ENCODE peak calls at places on chromosomes 6 and 20, in nine cellular contexts. Z is foreskin keratinocyte; X is hepatocyte; F is adrenal gland; K is GM23248; V is body of pancreas; Q is IMR-90; L is astrocyte; M is naive thymus-derived CD4-positive, alpha-beta T cell. E is an unnamed sample.

GRCh38 chr20:8749101-8749500 is 319.8 kb upstream of the PLCB4 start:
- DNase-seq in Z (no peak), X (no peak), F (no peak), K (peak; percentile 26), V (no peak), Q (peak; percentile 21), L (peak; percentile 75), M (no peak), E (no peak)

GRCh38 chr6:80465513-80465912 is 359.0 kb downstream of the BCKDHB start:
- DNase-seq in Z (no peak), X (no peak), F (no peak), K (no peak), V (no peak), Q (peak; percentile 36), L (no peak), M (no peak), E (no peak)

GRCh38 chr20:38434310-38434741 is 802 bp downstream of the SNHG17 start:
- DNase-seq in Z (no peak), X (peak; percentile 45), F (no peak), K (peak; percentile 63), V (peak; percentile 26), Q (peak; percentile 23), L (no peak), M (peak; percentile 42), E (no peak)

GRCh38 chr6:111361648-111362047 is 121.4 kb downstream of the REV3L start:
- DNase-seq in Z (no peak), X (peak; percentile 52), F (no peak), K (peak; percentile 79), V (peak; percentile 35), Q (peak; percentile 43), L (no peak), M (no peak), E (no peak)

GRCh38 chr6:4607026-4607704 is 169.0 kb upstream of the CDYL start:
- DNase-seq in Z (no peak), X (no peak), F (peak; percentile 54), K (peak; percentile 64), V (peak; percentile 28), Q (peak; percentile 89), L (peak; percentile 97), M (no peak), E (no peak)

GRCh38 chr20:64162239-64162621 is 2.0 kb upstream of the MYT1 start:
- DNase-seq in Z (no peak), X (no peak), F (no peak), K (no peak), V (no peak), Q (no peak), L (no peak), M (no peak), E (no peak)

GRCh38 chr6:14734416-14735340 is 511.2 kb upstream of the JARID2 start:
- DNase-seq in Z (no peak), X (no peak), F (no peak), K (peak; percentile 92), V (no peak), Q (peak; percentile 93), L (peak; percentile 98), M (peak; percentile 53), E (no peak)

GRCh38 chr6:128057541-128058335 is 156.9 kb upstream of the THEMIS start:
- DNase-seq in Z (no peak), X (no peak), F (no peak), K (peak; percentile 56), V (no peak), Q (peak; percentile 61), L (no peak), M (no peak), E (no peak)

GRCh38 chr20:44066645-44067606 is 120.1 kb downstream of the JPH2 start:
- DNase-seq in Z (no peak), X (no peak), F (no peak), K (no peak), V (no peak), Q (no peak), L (no peak), M (no peak), E (no peak)

GRCh38 chr6:116145786-116146675 is 20.1 kb upstream of the COL10A1 start:
- DNase-seq in Z (no peak), X (no peak), F (no peak), K (no peak), V (no peak), Q (no peak), L (peak; percentile 47), M (no peak), E (no peak)

GRCh38 chr6:11188161-11188915 is 44.1 kb downstream of the NEDD9 start:
- DNase-seq in Z (peak; percentile 22), X (peak; percentile 58), F (no peak), K (peak; percentile 60), V (no peak), Q (peak; percentile 43), L (no peak), M (no peak), E (no peak)

GRCh38 chr20:38498909-38499308 is 26.3 kb downstream of the RALGAPB start:
- DNase-seq in Z (no peak), X (no peak), F (no peak), K (peak; percentile 25), V (no peak), Q (peak; percentile 13), L (no peak), M (no peak), E (no peak)

DNA sequence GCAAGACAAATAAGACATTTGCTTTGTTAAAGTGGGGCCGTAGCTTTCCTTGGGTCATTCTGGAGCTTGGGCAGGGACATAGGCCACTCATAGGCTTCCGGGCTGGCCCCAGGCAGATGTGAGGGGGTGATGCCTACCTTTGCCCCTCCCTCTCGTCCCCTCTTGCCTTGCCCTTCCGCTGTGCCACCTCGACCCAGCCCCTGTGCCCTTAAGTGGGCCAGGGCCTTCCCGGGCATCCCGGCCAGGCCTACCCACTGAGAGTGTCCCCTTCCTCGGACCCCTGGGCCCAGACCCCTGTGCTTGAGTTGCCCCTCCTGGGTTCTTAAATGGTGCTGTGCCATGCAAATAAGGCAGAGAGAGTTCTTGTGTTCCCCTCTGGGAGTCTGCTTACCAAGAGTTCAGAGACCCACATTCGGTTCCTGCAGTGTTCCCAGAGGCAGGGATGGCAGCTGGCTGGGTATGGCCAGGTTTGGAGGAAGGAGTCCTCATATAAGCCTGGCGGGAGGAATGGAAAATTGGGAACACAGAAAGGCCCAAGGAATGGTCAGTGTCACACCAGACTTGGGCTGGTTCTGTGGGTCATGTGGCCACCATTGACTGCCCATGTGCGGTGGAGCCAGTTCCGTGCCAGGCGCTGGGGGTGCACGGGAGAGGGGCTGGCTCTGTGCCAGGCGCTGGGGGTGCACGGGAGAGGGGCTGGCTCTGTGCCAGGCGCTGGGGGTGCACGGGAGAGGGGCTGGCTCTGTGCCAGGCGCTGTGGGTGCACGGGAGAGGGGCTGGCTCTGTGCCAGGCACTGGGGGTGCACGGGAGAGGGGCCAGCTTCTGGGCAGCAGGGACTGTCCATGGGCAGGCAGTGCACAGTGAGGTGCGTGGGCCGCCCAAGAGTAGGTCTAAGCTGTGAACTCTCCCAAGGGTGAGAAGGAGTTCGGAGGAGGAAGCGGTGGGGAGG is 173.5 kb upstream of the SNX9 start:
- DNase-seq in Z (no peak), X (no peak), F (no peak), K (no peak), V (peak; percentile 36), Q (no peak), L (no peak), M (no peak), E (no peak)
- H3K27ac ChIP-seq in Z (no peak overlapping the region), X (no peak overlapping the region), F (no peak overlapping the region), K (no peak overlapping the region), V (no peak overlapping the region), Q (no peak overlapping the region), L (no peak overlapping the region), M (no peak overlapping the region), E (no peak overlapping the region)

DNA sequence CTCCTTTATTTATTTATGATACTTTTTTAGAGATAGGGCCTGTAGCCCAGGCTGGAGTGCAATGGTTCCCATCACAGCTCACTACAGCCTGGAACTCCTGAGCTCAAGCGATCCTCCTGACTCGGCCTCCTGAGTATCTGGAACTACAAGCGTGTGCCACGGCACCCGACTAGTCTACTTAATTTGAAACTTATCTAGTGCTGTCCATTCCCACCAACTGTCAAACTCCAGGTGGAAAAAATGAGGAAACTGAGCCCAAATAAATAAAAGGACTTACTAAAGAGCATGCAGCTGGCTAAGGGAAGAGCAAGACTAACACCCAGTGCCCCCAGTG is 1.5 kb upstream of the ACSS1 start:
- DNase-seq in Z (no peak), X (no peak), F (no peak), K (no peak), V (no peak), Q (no peak), L (no peak), M (no peak), E (no peak)
- H3K4me1 ChIP-seq in Z (no peaks in the 10 kb centered on the region), X (peaks cover 41% of the 10 kb centered on the region), F (peaks cover 38% of the 10 kb centered on the region), K (peaks cover 12% of the 10 kb centered on the region), V (peaks cover 68% of the 10 kb centered on the region), Q (peaks cover 6% of the 10 kb centered on the region), L (peaks cover 13% of the 10 kb centered on the region), M (peaks cover 30% of the 10 kb centered on the region), E (peaks cover 18% of the 10 kb centered on the region)

GRCh38 chr6:169034523-169035167 is 219.0 kb downstream of the THBS2 start:
- DNase-seq in Z (no peak), X (no peak), F (no peak), K (peak; percentile 71), V (no peak), Q (peak; percentile 10), L (peak; percentile 18), M (no peak), E (no peak)
- H3K27ac ChIP-seq in Z (no peak overlapping the region), X (no peak overlapping the region), F (no peak overlapping the region), K (peak overlapping the region; percentile 85), V (no peak overlapping the region), Q (no peak overlapping the region), L (peak overlapping the region; percentile 80), M (no peak overlapping the region), E (no peak overlapping the region)

GRCh38 chr20:1940581-1940980 is 45.4 kb downstream of the SIRPA start:
- DNase-seq in Z (no peak), X (no peak), F (no peak), K (peak; percentile 32), V (no peak), Q (no peak), L (no peak), M (no peak), E (no peak)

GRCh38 chr20:1937316-1937976 is 42.2 kb downstream of the SIRPA start:
- DNase-seq in Z (no peak), X (no peak), F (no peak), K (no peak), V (no peak), Q (no peak), L (no peak), M (no peak), E (no peak)

GRCh38 chr20:1938464-1939269 is 43.5 kb downstream of the SIRPA start:
- DNase-seq in Z (no peak), X (no peak), F (no peak), K (no peak), V (no peak), Q (no peak), L (no peak), M (no peak), E (no peak)

GRCh38 chr20:1941226-1941625 is 46.0 kb downstream of the SIRPA start:
- DNase-seq in Z (peak; percentile 87), X (no peak), F (no peak), K (peak; percentile 78), V (no peak), Q (peak; percentile 30), L (peak; percentile 73), M (no peak), E (peak; percentile 48)

DNA sequence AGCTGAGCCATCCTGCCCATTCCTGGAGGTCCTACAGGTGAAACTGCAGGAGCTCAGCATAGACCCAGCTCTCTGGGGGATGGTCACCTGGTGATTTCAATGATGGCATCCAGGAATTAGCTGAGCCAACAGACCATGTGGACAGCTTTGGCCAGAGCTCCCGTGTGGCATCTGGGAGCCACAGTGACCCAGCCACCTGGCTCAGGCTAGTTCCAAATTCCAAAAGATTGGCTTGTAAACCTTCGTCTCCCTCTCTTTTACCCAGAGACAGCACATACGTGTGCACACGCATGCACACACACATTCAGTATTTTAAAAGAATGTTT is 44.0 kb downstream of the SIRPA start:
- DNase-seq in Z (no peak), X (no peak), F (no peak), K (no peak), V (no peak), Q (no peak), L (no peak), M (no peak), E (no peak)
- H3K4me1 ChIP-seq in Z (peaks cover 29% of the 10 kb centered on the region), X (peaks cover 25% of the 10 kb centered on the region), F (peaks cover 47% of the 10 kb centered on the region), K (peaks cover 39% of the 10 kb centered on the region), V (peaks cover 22% of the 10 kb centered on the region), Q (peaks cover 10% of the 10 kb centered on the region), L (peaks cover 4% of the 10 kb centered on the region), M (no peaks in the 10 kb centered on the region), E (no peaks in the 10 kb centered on the region)

E was measured in lung.